ENCODE peak calls at places on chromosomes 11 and 22, in seven cellular contexts. C, I, Z, R, B, W and M are unnamed samples.
A peak's percentile ranks its signal among the peaks of the same experiment; 100 is the strongest.

GRCh38 chr11:64296830-64297721 is 3.1 kb upstream of the CATSPERZ start:
- DNase-seq in C (no peak), I (no peak), Z (no peak), R (no peak), B (no peak), W (no peak), M (no peak)

GRCh38 chr11:31816467-31817053 is 5.4 kb upstream of the PAX6 start:
- DNase-seq in C (no peak), I (no peak), Z (no peak), R (no peak), B (peak; percentile 75), W (no peak), M (no peak)

GRCh38 chr22:24983151-24983550 is 30.6 kb downstream of the KIAA1671 start:
- DNase-seq in C (no peak), I (no peak), Z (no peak), R (no peak), B (no peak), W (no peak), M (no peak)

GRCh38 chr11:102111011-102111786 is 952 bp downstream of the YAP1 start:
- DNase-seq in C (peak; percentile 72), I (peak; percentile 77), Z (peak; percentile 84), R (peak; percentile 81), B (peak; percentile 62), W (no peak), M (peak; percentile 92)

GRCh38 chr11:117361432-117361831 is 33.8 kb downstream of the CEP164 start:
- DNase-seq in C (no peak), I (no peak), Z (no peak), R (no peak), B (no peak), W (no peak), M (peak; percentile 8)

GRCh38 chr11:2385156-2386151 is 8.3 kb downstream of the CD81 start:
- DNase-seq in C (no peak), I (no peak), Z (no peak), R (no peak), B (no peak), W (no peak), M (no peak)

GRCh38 chr11:131231317-131231716 is 139.1 kb upstream of the NTM start:
- DNase-seq in C (no peak), I (no peak), Z (no peak), R (no peak), B (no peak), W (no peak), M (no peak)

GRCh38 chr11:123434911-123435310 is 4.8 kb downstream of the GRAMD1B start:
- DNase-seq in C (no peak), I (no peak), Z (no peak), R (no peak), B (no peak), W (no peak), M (no peak)

GRCh38 chr11:117817213-117818035 is 7.1 kb downstream of the FXYD2 start:
- DNase-seq in C (peak; percentile 63), I (peak; percentile 78), Z (peak; percentile 55), R (peak; percentile 90), B (peak; percentile 59), W (peak; percentile 23), M (peak; percentile 84)

GRCh38 chr11:15816270-15816871 is 540.0 kb downstream of the SOX6 start:
- DNase-seq in C (peak; percentile 85), I (peak; percentile 94), Z (peak; percentile 89), R (peak; percentile 18), B (peak; percentile 44), W (peak; percentile 56), M (peak; percentile 95)

GRCh38 chr11:28760676-28761390 is 652.6 kb downstream of the METTL15 start:
- DNase-seq in C (peak; percentile 45), I (no peak), Z (peak; percentile 87), R (no peak), B (no peak), W (no peak), M (peak; percentile 71)

GRCh38 chr11:86091566-86091965 is 22.7 kb upstream of the PICALM start:
- DNase-seq in C (peak; percentile 78), I (peak; percentile 94), Z (peak; percentile 91), R (no peak), B (no peak), W (peak; percentile 93), M (peak; percentile 64)

GRCh38 chr11:29773656-29774264 is 243.1 kb downstream of the KCNA4 start:
- DNase-seq in C (peak; percentile 85), I (peak; percentile 24), Z (peak; percentile 71), R (no peak), B (no peak), W (no peak), M (no peak)

GRCh38 chr11:133747409-133747808 is 97.9 kb downstream of the SPATA19 start:
- DNase-seq in C (no peak), I (no peak), Z (no peak), R (no peak), B (no peak), W (no peak), M (no peak)
- H3K4me3 ChIP-seq in C (no peak overlapping the region), I (no peak overlapping the region), Z (no peak overlapping the region), R (no peak overlapping the region), B (no peak overlapping the region), W (no peak overlapping the region), M (no peak overlapping the region)

DNA sequence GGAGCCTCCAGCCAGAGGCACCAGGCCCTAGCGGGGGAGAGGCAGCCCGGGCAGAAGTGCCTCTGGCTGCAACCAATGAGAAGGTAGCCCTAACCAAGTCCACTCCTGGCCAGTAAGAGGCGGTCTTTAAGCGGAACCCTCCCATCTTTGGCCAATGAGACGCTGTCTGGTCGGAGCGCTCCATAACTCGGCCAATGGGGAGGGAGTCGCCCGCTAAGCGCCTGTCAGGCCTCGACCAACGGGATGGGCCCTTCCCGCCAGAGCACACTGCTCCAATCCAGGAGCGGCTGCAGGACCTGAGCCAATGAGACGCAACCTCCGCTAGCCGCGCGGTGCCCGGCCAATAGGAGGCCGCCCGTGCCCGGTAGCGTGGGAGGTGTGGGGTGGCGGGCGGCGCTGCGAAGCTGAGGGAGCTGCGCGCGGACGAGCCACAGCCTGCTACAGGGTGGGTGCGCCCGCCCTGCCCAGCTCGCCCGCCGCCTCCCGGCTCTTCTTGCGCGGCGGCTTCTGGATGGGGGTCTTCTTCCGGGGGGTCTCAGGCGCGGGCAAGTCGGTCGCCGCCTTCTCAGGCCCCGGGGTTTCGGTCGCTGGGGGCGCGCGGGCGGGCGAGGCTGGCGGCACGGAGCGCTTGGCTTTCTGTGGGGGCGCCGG is 12.6 kb downstream of the SCARF2 start:
- DNase-seq in C (no peak), I (no peak), Z (no peak), R (no peak), B (no peak), W (no peak), M (no peak)
- H3K4me3 ChIP-seq in C (no peak overlapping the region), I (no peak overlapping the region), Z (no peak overlapping the region), R (no peak overlapping the region), B (peak overlapping the region; percentile 22), W (no peak overlapping the region), M (no peak overlapping the region)

GRCh38 chr22:46737105-46737975 is 712 bp downstream of the CERK start:
- DNase-seq in C (no peak), I (peak; percentile 35), Z (peak; percentile 39), R (no peak), B (no peak), W (no peak), M (peak; percentile 47)
- H3K4me3 ChIP-seq in C (peak overlapping the region; percentile 66), I (peak overlapping the region; percentile 77), Z (peak overlapping the region; percentile 75), R (peak overlapping the region; percentile 77), B (peak overlapping the region; percentile 96), W (peak overlapping the region; percentile 77), M (peak overlapping the region; percentile 70)

DNA sequence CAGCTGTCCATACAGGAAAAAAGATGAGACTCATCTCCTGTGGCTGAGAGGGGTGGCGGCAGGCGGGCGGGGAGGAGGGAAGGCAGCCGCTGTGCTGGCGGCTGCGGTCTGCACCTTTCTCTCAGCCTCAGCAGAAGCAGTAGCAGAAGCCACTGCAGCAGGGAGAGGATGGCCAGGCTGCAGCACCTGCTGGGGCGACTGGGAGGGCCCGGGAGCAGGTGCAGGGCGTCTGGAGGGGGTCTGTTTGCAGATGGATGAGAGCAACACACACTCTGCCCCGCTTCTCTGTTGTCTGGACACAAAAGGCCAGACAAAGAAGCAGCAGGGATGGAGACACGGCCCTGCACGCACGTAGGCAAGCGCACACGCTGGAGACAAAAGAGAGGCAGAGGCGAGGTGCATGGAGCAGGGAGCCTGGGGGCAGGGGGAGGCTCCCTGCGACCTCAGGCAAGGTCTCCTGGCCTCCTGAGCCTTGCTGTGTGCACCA is 9.3 kb upstream of the MIAT start:
- DNase-seq in C (no peak), I (no peak), Z (no peak), R (no peak), B (peak; percentile 20), W (no peak), M (no peak)
- H3K4me3 ChIP-seq in C (no peak overlapping the region), I (no peak overlapping the region), Z (no peak overlapping the region), R (no peak overlapping the region), B (no peak overlapping the region), W (no peak overlapping the region), M (no peak overlapping the region)

DNA sequence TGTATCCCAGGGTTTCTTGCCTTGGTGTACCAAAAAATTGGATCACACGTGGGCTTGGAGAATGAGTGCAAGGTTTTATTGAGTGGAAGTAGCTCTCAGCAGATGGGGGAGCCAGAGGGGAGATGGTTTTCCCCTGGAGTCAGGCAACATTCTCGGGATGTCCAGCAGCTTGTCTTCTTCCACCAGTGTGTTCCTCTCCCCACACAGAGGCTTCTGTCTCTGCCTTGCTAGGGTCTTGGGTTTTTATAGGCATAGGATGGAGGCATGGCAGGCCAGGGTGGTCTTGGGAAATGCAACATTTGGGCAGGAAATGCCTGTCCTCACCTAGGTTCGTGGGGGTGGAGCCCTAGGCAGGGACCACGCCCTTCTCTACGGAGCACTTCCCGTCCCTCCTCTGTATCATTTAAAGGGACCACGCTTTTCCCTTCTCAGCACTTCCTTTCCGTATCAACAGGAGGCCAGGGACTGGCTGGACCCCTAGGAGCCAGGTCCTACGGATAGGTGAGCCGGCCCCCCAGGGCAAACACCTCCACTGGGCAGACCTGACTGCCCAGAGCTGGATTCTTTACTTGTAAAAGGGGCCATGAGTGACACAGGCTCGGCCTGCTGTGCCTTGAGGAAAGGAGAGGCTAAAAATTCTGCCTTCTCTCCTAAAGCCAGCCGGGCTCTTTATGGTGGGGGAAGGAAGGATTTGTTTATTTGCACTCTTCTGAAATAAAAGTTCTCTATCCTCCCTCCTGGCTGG is 55.3 kb upstream of the CCDC188 start:
- DNase-seq in C (peak; percentile 62), I (peak; percentile 75), Z (peak; percentile 46), R (peak; percentile 61), B (peak; percentile 90), W (no peak), M (peak; percentile 82)
- H3K4me3 ChIP-seq in C (peak overlapping the region; percentile 60), I (peak overlapping the region; percentile 80), Z (peak overlapping the region; percentile 43), R (no peak overlapping the region), B (peak overlapping the region; percentile 60), W (no peak overlapping the region), M (peak overlapping the region; percentile 73)

GRCh38 chr11:10351435-10351767 is 46.5 kb downstream of the ADM start:
- DNase-seq in C (no peak), I (no peak), Z (no peak), R (no peak), B (no peak), W (no peak), M (no peak)

GRCh38 chr11:10355257-10355661 is 50.4 kb downstream of the ADM start:
- DNase-seq in C (peak; percentile 87), I (peak; percentile 61), Z (peak; percentile 28), R (no peak), B (no peak), W (peak; percentile 68), M (peak; percentile 93)

GRCh38 chr11:10351768-10352641 is 47.1 kb downstream of the ADM start:
- DNase-seq in C (peak; percentile 60), I (peak; percentile 86), Z (peak; percentile 81), R (no peak), B (peak; percentile 63), W (no peak), M (peak; percentile 92)

GRCh38 chr11:10354389-10354788 is 49.5 kb downstream of the ADM start:
- DNase-seq in C (no peak), I (no peak), Z (no peak), R (no peak), B (no peak), W (no peak), M (no peak)

GRCh38 chr11:10352911-10353550 is 48.2 kb downstream of the ADM start:
- DNase-seq in C (no peak), I (no peak), Z (no peak), R (no peak), B (no peak), W (no peak), M (no peak)
- H3K4me3 ChIP-seq in C (no peak overlapping the region), I (no peak overlapping the region), Z (no peak overlapping the region), R (no peak overlapping the region), B (no peak overlapping the region), W (no peak overlapping the region), M (no peak overlapping the region)